ENCODE peak calls at places on chromosomes 5 and 9, in nine cellular contexts. One of them, this sample, is unnamed.
A peak's percentile ranks its signal among the peaks of the same experiment; 100 is the strongest.

GRCh38 chr9:109013678-109014145 is 413 bp upstream of the CTNNAL1 start:
- DNase-seq in fibroblast of lung: peak; percentile 71
- DNase-seq in hepatocyte: no peak
- DNase-seq in tibial nerve: no peak
- DNase-seq in esophagus muscularis mucosa: no peak
- DNase-seq in H1: no peak
- DNase-seq in left ventricle myocardium inferior: no peak
- DNase-seq in endothelial cell of umbilical vein: no peak
- DNase-seq in sigmoid colon: no peak
- DNase-seq in this sample: no peak

GRCh38 chr9:68577778-68578591 is 37.3 kb upstream of the TMEM252 start:
- DNase-seq in fibroblast of lung: no peak
- DNase-seq in hepatocyte: no peak
- DNase-seq in tibial nerve: no peak
- DNase-seq in esophagus muscularis mucosa: no peak
- DNase-seq in H1: no peak
- DNase-seq in left ventricle myocardium inferior: no peak
- DNase-seq in endothelial cell of umbilical vein: no peak
- DNase-seq in sigmoid colon: no peak
- DNase-seq in this sample: no peak

GRCh38 chr9:127898433-127899199 is 787 bp downstream of the ST6GALNAC6 start:
- DNase-seq in fibroblast of lung: peak; percentile 91
- DNase-seq in hepatocyte: peak; percentile 63
- DNase-seq in tibial nerve: peak; percentile 67
- DNase-seq in esophagus muscularis mucosa: no peak
- DNase-seq in H1: no peak
- DNase-seq in left ventricle myocardium inferior: no peak
- DNase-seq in endothelial cell of umbilical vein: peak; percentile 66
- DNase-seq in sigmoid colon: peak; percentile 85
- DNase-seq in this sample: no peak

GRCh38 chr9:77883846-77884771 is 147.5 kb downstream of the GNAQ start:
- DNase-seq in fibroblast of lung: peak; percentile 81
- DNase-seq in hepatocyte: no peak
- DNase-seq in tibial nerve: no peak
- DNase-seq in esophagus muscularis mucosa: no peak
- DNase-seq in H1: peak; percentile 29
- DNase-seq in left ventricle myocardium inferior: no peak
- DNase-seq in endothelial cell of umbilical vein: no peak
- DNase-seq in sigmoid colon: no peak
- DNase-seq in this sample: no peak

GRCh38 chr5:55154893-55155292 is 5.1 kb upstream of the GPX8 start:
- DNase-seq in fibroblast of lung: peak; percentile 85
- DNase-seq in hepatocyte: no peak
- DNase-seq in tibial nerve: no peak
- DNase-seq in esophagus muscularis mucosa: no peak
- DNase-seq in H1: no peak
- DNase-seq in left ventricle myocardium inferior: no peak
- DNase-seq in endothelial cell of umbilical vein: peak; percentile 93
- DNase-seq in sigmoid colon: no peak
- DNase-seq in this sample: no peak

GRCh38 chr5:132229236-132229635 is 1.6 kb upstream of the P4HA2 start:
- DNase-seq in fibroblast of lung: no peak
- DNase-seq in hepatocyte: no peak
- DNase-seq in tibial nerve: no peak
- DNase-seq in esophagus muscularis mucosa: no peak
- DNase-seq in H1: no peak
- DNase-seq in left ventricle myocardium inferior: no peak
- DNase-seq in endothelial cell of umbilical vein: no peak
- DNase-seq in sigmoid colon: peak; percentile 38
- DNase-seq in this sample: peak; percentile 25

GRCh38 chr9:107281164-107281563 is 1.9 kb upstream of the RAD23B start:
- DNase-seq in fibroblast of lung: no peak
- DNase-seq in hepatocyte: no peak
- DNase-seq in tibial nerve: no peak
- DNase-seq in esophagus muscularis mucosa: no peak
- DNase-seq in H1: no peak
- DNase-seq in left ventricle myocardium inferior: no peak
- DNase-seq in endothelial cell of umbilical vein: no peak
- DNase-seq in sigmoid colon: no peak
- DNase-seq in this sample: no peak

GRCh38 chr9:34612788-34613390 is 992 bp upstream of the RPP25L start:
- DNase-seq in fibroblast of lung: peak; percentile 54
- DNase-seq in hepatocyte: peak; percentile 92
- DNase-seq in tibial nerve: peak; percentile 83
- DNase-seq in esophagus muscularis mucosa: no peak
- DNase-seq in H1: no peak
- DNase-seq in left ventricle myocardium inferior: peak; percentile 68
- DNase-seq in endothelial cell of umbilical vein: peak; percentile 72
- DNase-seq in sigmoid colon: peak; percentile 90
- DNase-seq in this sample: peak; percentile 83

GRCh38 chr9:91151014-91151740 is 210.5 kb downstream of the AUH start:
- DNase-seq in fibroblast of lung: peak; percentile 95
- DNase-seq in hepatocyte: no peak
- DNase-seq in tibial nerve: peak; percentile 52
- DNase-seq in esophagus muscularis mucosa: no peak
- DNase-seq in H1: no peak
- DNase-seq in left ventricle myocardium inferior: no peak
- DNase-seq in endothelial cell of umbilical vein: no peak
- DNase-seq in sigmoid colon: no peak
- DNase-seq in this sample: no peak

GRCh38 chr9:93651521-93651950 is 75.2 kb downstream of the PHF2 start:
- DNase-seq in fibroblast of lung: no peak
- DNase-seq in hepatocyte: no peak
- DNase-seq in tibial nerve: no peak
- DNase-seq in esophagus muscularis mucosa: no peak
- DNase-seq in H1: no peak
- DNase-seq in left ventricle myocardium inferior: peak; percentile 7
- DNase-seq in endothelial cell of umbilical vein: no peak
- DNase-seq in sigmoid colon: peak; percentile 51
- DNase-seq in this sample: peak; percentile 29

GRCh38 chr5:21802869-21803490 is 1050.2 kb downstream of the CDH12 start:
- DNase-seq in fibroblast of lung: peak; percentile 29
- DNase-seq in hepatocyte: peak; percentile 28
- DNase-seq in tibial nerve: no peak
- DNase-seq in esophagus muscularis mucosa: no peak
- DNase-seq in H1: no peak
- DNase-seq in left ventricle myocardium inferior: no peak
- DNase-seq in endothelial cell of umbilical vein: peak; percentile 33
- DNase-seq in sigmoid colon: no peak
- DNase-seq in this sample: no peak

GRCh38 chr5:157476699-157477408 is 16.8 kb downstream of the NIPAL4 start:
- DNase-seq in fibroblast of lung: peak; percentile 63
- DNase-seq in hepatocyte: peak; percentile 88
- DNase-seq in tibial nerve: peak; percentile 49
- DNase-seq in esophagus muscularis mucosa: no peak
- DNase-seq in H1: no peak
- DNase-seq in left ventricle myocardium inferior: no peak
- DNase-seq in endothelial cell of umbilical vein: peak; percentile 67
- DNase-seq in sigmoid colon: peak; percentile 67
- DNase-seq in this sample: no peak

GRCh38 chr9:108093773-108094675 is 604.5 kb upstream of the KLF4 start:
- DNase-seq in fibroblast of lung: peak; percentile 98
- DNase-seq in hepatocyte: peak; percentile 66
- DNase-seq in tibial nerve: no peak
- DNase-seq in esophagus muscularis mucosa: peak; percentile 78
- DNase-seq in H1: no peak
- DNase-seq in left ventricle myocardium inferior: no peak
- DNase-seq in endothelial cell of umbilical vein: no peak
- DNase-seq in sigmoid colon: no peak
- DNase-seq in this sample: no peak

GRCh38 chr9:136083558-136084190 is 11.4 kb downstream of the NACC2 start:
- DNase-seq in fibroblast of lung: no peak
- DNase-seq in hepatocyte: no peak
- DNase-seq in tibial nerve: no peak
- DNase-seq in esophagus muscularis mucosa: no peak
- DNase-seq in H1: no peak
- DNase-seq in left ventricle myocardium inferior: peak; percentile 4
- DNase-seq in endothelial cell of umbilical vein: no peak
- DNase-seq in sigmoid colon: peak; percentile 64
- DNase-seq in this sample: peak; percentile 64

GRCh38 chr9:96317335-96317980 is 15.5 kb upstream of the HSD17B3 start:
- DNase-seq in fibroblast of lung: peak; percentile 45
- DNase-seq in hepatocyte: peak; percentile 80
- DNase-seq in tibial nerve: peak; percentile 61
- DNase-seq in esophagus muscularis mucosa: no peak
- DNase-seq in H1: no peak
- DNase-seq in left ventricle myocardium inferior: peak; percentile 64
- DNase-seq in endothelial cell of umbilical vein: peak; percentile 57
- DNase-seq in sigmoid colon: peak; percentile 70
- DNase-seq in this sample: peak; percentile 72

GRCh38 chr9:130854086-130854485 is 19.0 kb downstream of the ABL1 start:
- DNase-seq in fibroblast of lung: peak; percentile 60
- DNase-seq in hepatocyte: no peak
- DNase-seq in tibial nerve: no peak
- DNase-seq in esophagus muscularis mucosa: no peak
- DNase-seq in H1: no peak
- DNase-seq in left ventricle myocardium inferior: no peak
- DNase-seq in endothelial cell of umbilical vein: no peak
- DNase-seq in sigmoid colon: peak; percentile 35
- DNase-seq in this sample: no peak
- H3K27ac ChIP-seq in fibroblast of lung: no peak overlapping the region
- H3K27ac ChIP-seq in hepatocyte: no peak overlapping the region
- H3K27ac ChIP-seq in tibial nerve: no peak overlapping the region
- H3K27ac ChIP-seq in esophagus muscularis mucosa: peak overlapping the region; percentile 89
- H3K27ac ChIP-seq in H1: no peak overlapping the region
- H3K27ac ChIP-seq in left ventricle myocardium inferior: no peak overlapping the region
- H3K27ac ChIP-seq in endothelial cell of umbilical vein: no peak overlapping the region
- H3K27ac ChIP-seq in sigmoid colon: peak overlapping the region; percentile 89
- H3K27ac ChIP-seq in this sample: no peak overlapping the region

GRCh38 chr9:97802276-97802675 is 50.8 kb upstream of the FOXE1 start:
- DNase-seq in fibroblast of lung: peak; percentile 78
- DNase-seq in hepatocyte: peak; percentile 74
- DNase-seq in tibial nerve: no peak
- DNase-seq in esophagus muscularis mucosa: peak; percentile 79
- DNase-seq in H1: no peak
- DNase-seq in left ventricle myocardium inferior: no peak
- DNase-seq in endothelial cell of umbilical vein: no peak
- DNase-seq in sigmoid colon: no peak
- DNase-seq in this sample: no peak

GRCh38 chr9:97801180-97801579 is 51.8 kb upstream of the FOXE1 start:
- DNase-seq in fibroblast of lung: no peak
- DNase-seq in hepatocyte: no peak
- DNase-seq in tibial nerve: no peak
- DNase-seq in esophagus muscularis mucosa: no peak
- DNase-seq in H1: no peak
- DNase-seq in left ventricle myocardium inferior: no peak
- DNase-seq in endothelial cell of umbilical vein: no peak
- DNase-seq in sigmoid colon: no peak
- DNase-seq in this sample: no peak

GRCh38 chr9:97806721-97807120 is 46.3 kb upstream of the FOXE1 start:
- DNase-seq in fibroblast of lung: no peak
- DNase-seq in hepatocyte: no peak
- DNase-seq in tibial nerve: no peak
- DNase-seq in esophagus muscularis mucosa: no peak
- DNase-seq in H1: no peak
- DNase-seq in left ventricle myocardium inferior: no peak
- DNase-seq in endothelial cell of umbilical vein: no peak
- DNase-seq in sigmoid colon: no peak
- DNase-seq in this sample: no peak

GRCh38 chr9:97803167-97804058 is 49.6 kb upstream of the FOXE1 start:
- DNase-seq in fibroblast of lung: peak; percentile 42
- DNase-seq in hepatocyte: peak; percentile 91
- DNase-seq in tibial nerve: peak; percentile 30
- DNase-seq in esophagus muscularis mucosa: peak; percentile 72
- DNase-seq in H1: no peak
- DNase-seq in left ventricle myocardium inferior: peak; percentile 63
- DNase-seq in endothelial cell of umbilical vein: peak; percentile 25
- DNase-seq in sigmoid colon: peak; percentile 78
- DNase-seq in this sample: peak; percentile 96

DNA sequence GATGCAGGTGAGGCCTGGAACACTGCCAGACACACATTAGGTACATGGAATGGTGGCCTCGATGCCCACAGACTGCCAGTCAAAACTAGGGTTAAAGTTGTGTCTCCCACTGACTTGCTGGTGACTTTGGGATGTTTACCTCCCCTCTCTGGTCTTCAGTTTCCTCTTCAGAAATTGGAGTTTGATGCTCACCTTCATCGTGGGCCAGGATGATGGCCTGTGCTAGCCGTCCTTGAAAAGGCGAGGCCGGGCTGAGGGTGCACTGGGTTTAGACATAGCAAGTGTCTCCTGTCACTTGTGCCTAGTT is 49.0 kb upstream of the FOXE1 start:
- DNase-seq in fibroblast of lung: no peak
- DNase-seq in hepatocyte: no peak
- DNase-seq in tibial nerve: no peak
- DNase-seq in esophagus muscularis mucosa: no peak
- DNase-seq in H1: no peak
- DNase-seq in left ventricle myocardium inferior: no peak
- DNase-seq in endothelial cell of umbilical vein: no peak
- DNase-seq in sigmoid colon: no peak
- DNase-seq in this sample: no peak
- H3K4me1 ChIP-seq in fibroblast of lung: no peaks in the 10 kb centered on the region
- H3K4me1 ChIP-seq in hepatocyte: no peaks in the 10 kb centered on the region
- H3K4me1 ChIP-seq in tibial nerve: no peaks in the 10 kb centered on the region
- H3K4me1 ChIP-seq in esophagus muscularis mucosa: peaks cover 9% of the 10 kb centered on the region
- H3K4me1 ChIP-seq in H1: peaks cover 2% of the 10 kb centered on the region
- H3K4me1 ChIP-seq in left ventricle myocardium inferior: peaks cover 11% of the 10 kb centered on the region
- H3K4me1 ChIP-seq in endothelial cell of umbilical vein: peaks cover 11% of the 10 kb centered on the region
- H3K4me1 ChIP-seq in sigmoid colon: peaks cover 11% of the 10 kb centered on the region
- H3K4me1 ChIP-seq in this sample: no peaks in the 10 kb centered on the region

DNA sequence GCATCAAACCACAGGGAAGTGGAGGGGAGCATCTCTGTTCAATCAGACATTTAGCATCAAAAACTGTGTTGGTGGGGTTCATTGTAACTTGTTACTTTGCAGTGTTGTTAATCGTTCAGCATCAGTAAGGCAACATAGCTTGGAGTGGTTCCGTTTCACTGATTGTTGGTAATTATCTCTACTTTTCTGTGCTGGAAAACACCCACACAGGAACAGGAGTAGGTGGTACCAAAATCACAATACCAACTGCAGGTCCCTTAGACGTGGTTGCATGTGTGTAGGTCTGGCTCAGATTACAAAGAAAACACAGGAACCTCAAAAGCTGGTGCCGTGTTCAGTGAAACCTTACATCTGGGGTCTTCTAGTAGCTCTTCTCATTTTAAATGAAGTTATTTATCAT is 146.9 kb downstream of the RNF180 start:
- DNase-seq in fibroblast of lung: no peak
- DNase-seq in hepatocyte: no peak
- DNase-seq in tibial nerve: no peak
- DNase-seq in esophagus muscularis mucosa: no peak
- DNase-seq in H1: no peak
- DNase-seq in left ventricle myocardium inferior: no peak
- DNase-seq in endothelial cell of umbilical vein: no peak
- DNase-seq in sigmoid colon: no peak
- DNase-seq in this sample: no peak
- H3K27ac ChIP-seq in fibroblast of lung: no peak overlapping the region
- H3K27ac ChIP-seq in hepatocyte: no peak overlapping the region
- H3K27ac ChIP-seq in tibial nerve: no peak overlapping the region
- H3K27ac ChIP-seq in esophagus muscularis mucosa: no peak overlapping the region
- H3K27ac ChIP-seq in H1: no peak overlapping the region
- H3K27ac ChIP-seq in left ventricle myocardium inferior: no peak overlapping the region
- H3K27ac ChIP-seq in endothelial cell of umbilical vein: no peak overlapping the region
- H3K27ac ChIP-seq in sigmoid colon: no peak overlapping the region
- H3K27ac ChIP-seq in this sample: no peak overlapping the region

DNA sequence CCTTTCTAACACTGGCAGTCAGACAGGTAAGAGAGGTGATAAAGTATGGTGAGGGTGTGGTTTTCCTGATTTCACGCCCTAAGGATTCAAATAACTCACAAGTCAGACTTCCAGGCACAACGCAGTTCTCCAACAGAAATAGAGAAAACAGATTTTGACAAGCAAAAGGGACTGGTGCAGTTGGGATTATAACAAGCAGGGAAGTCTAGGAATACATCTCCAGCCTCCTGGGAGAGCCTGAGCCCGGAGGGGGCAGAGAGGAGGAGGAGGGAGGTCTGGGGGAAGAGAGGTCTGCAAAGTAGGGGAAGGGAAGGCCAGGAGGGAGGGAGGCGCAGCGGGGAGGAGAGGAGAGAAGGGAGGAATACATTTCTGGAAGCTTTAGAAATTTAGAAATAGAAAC is 1.6 kb downstream of the CMBL start:
- DNase-seq in fibroblast of lung: no peak
- DNase-seq in hepatocyte: no peak
- DNase-seq in tibial nerve: no peak
- DNase-seq in esophagus muscularis mucosa: no peak
- DNase-seq in H1: no peak
- DNase-seq in left ventricle myocardium inferior: no peak
- DNase-seq in endothelial cell of umbilical vein: no peak
- DNase-seq in sigmoid colon: peak; percentile 32
- DNase-seq in this sample: no peak
- H3K4me1 ChIP-seq in fibroblast of lung: no peaks in the 10 kb centered on the region
- H3K4me1 ChIP-seq in hepatocyte: peaks cover 33% of the 10 kb centered on the region
- H3K4me1 ChIP-seq in tibial nerve: no peaks in the 10 kb centered on the region
- H3K4me1 ChIP-seq in esophagus muscularis mucosa: peaks cover 23% of the 10 kb centered on the region
- H3K4me1 ChIP-seq in H1: peaks cover 3% of the 10 kb centered on the region
- H3K4me1 ChIP-seq in left ventricle myocardium inferior: peaks cover 55% of the 10 kb centered on the region
- H3K4me1 ChIP-seq in endothelial cell of umbilical vein: peaks cover 2% of the 10 kb centered on the region
- H3K4me1 ChIP-seq in sigmoid colon: peaks cover 21% of the 10 kb centered on the region
- H3K4me1 ChIP-seq in this sample: peaks cover 10% of the 10 kb centered on the region

This sample was measured in upper lobe of right lung.